ENCODE peak calls at places on chromosome 3, in six cellular contexts. L, D, M, O, G and Z are unnamed samples.

GRCh38 chr3:18556001-18556408 is 130.9 kb upstream of the SATB1 start:
- DNase-seq in L (no peak), D (no peak), M (no peak), O (no peak), G (no peak), Z (no peak)

GRCh38 chr3:123422457-123422856 is 26.4 kb downstream of the ADCY5 start:
- DNase-seq in L (no peak), D (no peak), M (no peak), O (no peak), G (no peak), Z (no peak)

GRCh38 chr3:37221407-37221806 is 47.0 kb upstream of the LRRFIP2 start:
- DNase-seq in L (no peak), D (no peak), M (no peak), O (peak), G (peak), Z (no peak)

GRCh38 chr3:83065861-83066260 is 1304.4 kb upstream of the GBE1 start:
- DNase-seq in L (no peak), D (no peak), M (no peak), O (no peak), G (no peak), Z (no peak)

GRCh38 chr3:160804762-160805161 is 48.7 kb downstream of the PPM1L start:
- DNase-seq in L (peak), D (no peak), M (peak), O (no peak), G (no peak), Z (no peak)

GRCh38 chr3:1632128-1632527 is 466.5 kb upstream of the CNTN4 start:
- DNase-seq in L (peak), D (no peak), M (no peak), O (no peak), G (no peak), Z (no peak)

GRCh38 chr3:35639251-35640185 is at the start of gene ARPP21:
- DNase-seq in L (no peak), D (no peak), M (peak), O (no peak), G (peak), Z (no peak)

GRCh38 chr3:188331166-188331565 is 177.2 kb downstream of the LPP start:
- DNase-seq in L (no peak), D (no peak), M (no peak), O (no peak), G (no peak), Z (no peak)

GRCh38 chr3:193826126-193826795 is 233.3 kb downstream of the OPA1 start:
- DNase-seq in L (peak), D (no peak), M (no peak), O (no peak), G (peak), Z (peak)

DNA sequence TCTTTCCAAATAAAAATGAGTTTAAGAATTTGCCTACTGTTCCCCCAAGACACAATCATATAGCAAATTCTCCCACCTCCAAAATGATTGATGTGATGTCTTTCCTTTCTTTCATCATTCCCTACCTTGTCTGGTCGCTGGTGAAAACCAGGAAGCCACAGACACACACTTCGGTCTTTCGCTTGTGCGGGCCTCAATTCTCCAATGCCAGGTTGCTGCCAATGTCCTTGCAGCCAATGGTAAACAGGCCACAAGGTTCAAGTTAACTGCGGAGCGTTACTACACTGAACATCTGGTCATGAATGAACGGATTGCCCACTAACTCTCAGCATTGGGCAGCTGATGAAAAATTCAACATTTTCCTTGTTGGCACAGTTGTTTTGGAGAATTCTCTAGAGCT is 192.2 kb downstream of the FOXP1 start:
- DNase-seq in L (no peak), D (no peak), M (no peak), O (no peak), G (no peak), Z (no peak)
- H3K4me3 ChIP-seq in L (no peak), D (no peak), M (no peak), O (no peak), G (no peak), Z (no peak)

GRCh38 chr3:155019576-155019975 is 60.5 kb upstream of the MME start:
- DNase-seq in L (peak), D (no peak), M (no peak), O (no peak), G (no peak), Z (no peak)
- TF ChIP-seq POLR2AphosphoS5 in L (no peak), D (no peak), M (no peak), O (no peak), G (no peak), Z (no peak)

GRCh38 chr3:129278439-129278969 is at the start of gene HMCES:
- DNase-seq in L (peak), D (no peak), M (peak), O (peak), G (peak), Z (peak)

GRCh38 chr3:129281726-129282125 is 3.1 kb downstream of the HMCES start:
- DNase-seq in L (no peak), D (no peak), M (no peak), O (no peak), G (no peak), Z (no peak)

GRCh38 chr3:129277829-129278271 is 820 bp upstream of the HMCES start:
- DNase-seq in L (peak), D (no peak), M (no peak), O (no peak), G (peak), Z (no peak)

GRCh38 chr3:129278970-129279906 is 568 bp downstream of the HMCES start:
- DNase-seq in L (peak), D (no peak), M (peak), O (peak), G (peak), Z (peak)

GRCh38 chr3:129280183-129280582 is 1.5 kb downstream of the HMCES start:
- DNase-seq in L (no peak), D (no peak), M (no peak), O (no peak), G (no peak), Z (no peak)
- H3K4me3 ChIP-seq in L (no peak), D (peak), M (peak), O (peak), G (peak), Z (peak)

GRCh38 chr3:129312021-129312639 is 33.5 kb downstream of the HMCES start:
- DNase-seq in L (peak), D (no peak), M (no peak), O (no peak), G (no peak), Z (no peak)
- TF ChIP-seq POLR2AphosphoS5 in L (peak), D (no peak), M (peak), O (no peak), G (no peak), Z (no peak)

DNA sequence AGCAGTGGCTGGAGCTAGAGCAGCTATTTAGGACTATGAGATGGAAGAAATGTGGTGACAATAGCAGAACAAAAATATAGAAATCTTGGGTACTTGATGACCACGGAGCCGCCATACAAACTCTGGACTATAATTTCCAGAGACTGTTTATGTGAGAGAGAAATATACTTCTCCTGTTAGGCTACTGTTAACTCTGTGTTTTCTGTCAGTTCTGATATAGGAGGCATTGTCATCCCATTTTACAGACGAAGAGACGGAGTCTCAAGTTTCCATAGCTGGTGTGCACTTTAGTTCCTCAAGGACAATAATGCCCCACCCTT is 22.8 kb upstream of the RFTN1 start:
- DNase-seq in L (no peak), D (no peak), M (no peak), O (no peak), G (no peak), Z (no peak)
- H3K4me3 ChIP-seq in L (no peak), D (no peak), M (no peak), O (no peak), G (no peak), Z (no peak)